ENCODE peak calls at places on chromosomes 11 and 22, in seven cellular contexts. One of them, this sample, is unnamed.
A peak's percentile ranks its signal among the peaks of the same experiment; 100 is the strongest.

GRCh38 chr11:46906596-46906995 is 11.8 kb downstream of the LRP4 start:
- DNase-seq in A172: no peak
- DNase-seq in NCI-H1105: no peak
- DNase-seq in skeletal muscle cell: no peak
- DNase-seq in midbrain: peak; percentile 40
- DNase-seq in renal cortical epithelial cell: no peak
- DNase-seq in aorta: peak; percentile 71
- DNase-seq in this sample: no peak

GRCh38 chr11:35274909-35275807 is 136.2 kb downstream of the CD44 start:
- DNase-seq in skeletal muscle cell: no peak
- DNase-seq in renal cortical epithelial cell: peak; percentile 58
- DNase-seq in aorta: peak; percentile 88
- DNase-seq in midbrain: peak; percentile 61
- DNase-seq in NCI-H1105: peak; percentile 58
- DNase-seq in A172: peak; percentile 70
- DNase-seq in this sample: peak; percentile 62

GRCh38 chr22:47213571-47214230 is 451.3 kb downstream of the TBC1D22A start:
- DNase-seq in skeletal muscle cell: no peak
- DNase-seq in aorta: no peak
- DNase-seq in NCI-H1105: peak; percentile 7
- DNase-seq in midbrain: no peak
- DNase-seq in renal cortical epithelial cell: no peak
- DNase-seq in A172: no peak
- DNase-seq in this sample: peak; percentile 46

GRCh38 chr11:11555228-11555627 is 66.6 kb downstream of the GALNT18 start:
- DNase-seq in skeletal muscle cell: no peak
- DNase-seq in A172: no peak
- DNase-seq in aorta: peak; percentile 87
- DNase-seq in renal cortical epithelial cell: peak; percentile 75
- DNase-seq in midbrain: no peak
- DNase-seq in NCI-H1105: peak; percentile 64
- DNase-seq in this sample: no peak

GRCh38 chr11:2097356-2097997 is 41.7 kb downstream of the IGF2 start:
- DNase-seq in midbrain: no peak
- DNase-seq in A172: peak; percentile 84
- DNase-seq in skeletal muscle cell: peak; percentile 50
- DNase-seq in aorta: peak; percentile 80
- DNase-seq in NCI-H1105: no peak
- DNase-seq in renal cortical epithelial cell: peak; percentile 67
- DNase-seq in this sample: peak; percentile 84

GRCh38 chr11:27427183-27427980 is 45.2 kb downstream of the LGR4 start:
- DNase-seq in renal cortical epithelial cell: peak; percentile 60
- DNase-seq in aorta: no peak
- DNase-seq in NCI-H1105: no peak
- DNase-seq in A172: no peak
- DNase-seq in midbrain: no peak
- DNase-seq in skeletal muscle cell: no peak
- DNase-seq in this sample: peak; percentile 42

GRCh38 chr11:84524422-84525051 is 1102.6 kb downstream of the DLG2 start:
- DNase-seq in midbrain: peak; percentile 21
- DNase-seq in renal cortical epithelial cell: peak; percentile 38
- DNase-seq in A172: peak; percentile 14
- DNase-seq in aorta: no peak
- DNase-seq in skeletal muscle cell: peak; percentile 13
- DNase-seq in NCI-H1105: no peak
- DNase-seq in this sample: peak; percentile 44

GRCh38 chr11:11218287-11218986 is 134.6 kb downstream of the CSNK2A3 start:
- DNase-seq in NCI-H1105: no peak
- DNase-seq in skeletal muscle cell: no peak
- DNase-seq in midbrain: no peak
- DNase-seq in A172: no peak
- DNase-seq in aorta: no peak
- DNase-seq in renal cortical epithelial cell: peak; percentile 36
- DNase-seq in this sample: no peak

GRCh38 chr22:29003552-29003951 is 58.1 kb downstream of the C22orf31 start:
- DNase-seq in A172: no peak
- DNase-seq in renal cortical epithelial cell: no peak
- DNase-seq in aorta: no peak
- DNase-seq in midbrain: no peak
- DNase-seq in skeletal muscle cell: no peak
- DNase-seq in NCI-H1105: no peak
- DNase-seq in this sample: no peak

GRCh38 chr22:19878461-19879247 is 24.0 kb upstream of the GNB1L start:
- DNase-seq in aorta: peak; percentile 55
- DNase-seq in midbrain: no peak
- DNase-seq in skeletal muscle cell: no peak
- DNase-seq in renal cortical epithelial cell: no peak
- DNase-seq in A172: no peak
- DNase-seq in NCI-H1105: no peak
- DNase-seq in this sample: peak; percentile 33

GRCh38 chr11:92775277-92775676 is 194.2 kb upstream of the MTNR1B start:
- DNase-seq in midbrain: no peak
- DNase-seq in A172: no peak
- DNase-seq in skeletal muscle cell: no peak
- DNase-seq in renal cortical epithelial cell: no peak
- DNase-seq in NCI-H1105: no peak
- DNase-seq in aorta: no peak
- DNase-seq in this sample: no peak

GRCh38 chr22:50129121-50129734 is 39.4 kb downstream of the MOV10L1 start:
- DNase-seq in NCI-H1105: no peak
- DNase-seq in A172: peak; percentile 38
- DNase-seq in midbrain: no peak
- DNase-seq in aorta: no peak
- DNase-seq in skeletal muscle cell: no peak
- DNase-seq in renal cortical epithelial cell: no peak
- DNase-seq in this sample: no peak

GRCh38 chr11:121236115-121237001 is 56.2 kb upstream of the SC5D start:
- DNase-seq in NCI-H1105: no peak
- DNase-seq in midbrain: no peak
- DNase-seq in aorta: no peak
- DNase-seq in A172: peak; percentile 1
- DNase-seq in skeletal muscle cell: no peak
- DNase-seq in renal cortical epithelial cell: no peak
- DNase-seq in this sample: no peak

GRCh38 chr11:102177974-102178631 is 67.9 kb downstream of the YAP1 start:
- DNase-seq in renal cortical epithelial cell: peak; percentile 99
- DNase-seq in midbrain: no peak
- DNase-seq in A172: peak; percentile 78
- DNase-seq in aorta: no peak
- DNase-seq in skeletal muscle cell: peak; percentile 72
- DNase-seq in NCI-H1105: no peak
- DNase-seq in this sample: peak; percentile 85

GRCh38 chr11:15202626-15203025 is 87.9 kb downstream of the INSC start:
- DNase-seq in aorta: no peak
- DNase-seq in NCI-H1105: no peak
- DNase-seq in A172: no peak
- DNase-seq in renal cortical epithelial cell: no peak
- DNase-seq in skeletal muscle cell: no peak
- DNase-seq in midbrain: no peak
- DNase-seq in this sample: no peak

GRCh38 chr11:11733246-11733763 is 108.5 kb upstream of the USP47 start:
- DNase-seq in NCI-H1105: no peak
- DNase-seq in skeletal muscle cell: no peak
- DNase-seq in aorta: no peak
- DNase-seq in midbrain: no peak
- DNase-seq in A172: no peak
- DNase-seq in renal cortical epithelial cell: no peak
- DNase-seq in this sample: no peak

GRCh38 chr11:3128356-3129180 is 36.5 kb downstream of the OSBPL5 start:
- DNase-seq in renal cortical epithelial cell: no peak
- DNase-seq in midbrain: no peak
- DNase-seq in A172: no peak
- DNase-seq in skeletal muscle cell: no peak
- DNase-seq in aorta: peak; percentile 63
- DNase-seq in NCI-H1105: no peak
- DNase-seq in this sample: no peak

GRCh38 chr22:19120829-19121630 is 1.2 kb downstream of the DGCR2 start:
- DNase-seq in skeletal muscle cell: no peak
- DNase-seq in A172: peak; percentile 58
- DNase-seq in NCI-H1105: no peak
- DNase-seq in renal cortical epithelial cell: peak; percentile 58
- DNase-seq in aorta: no peak
- DNase-seq in midbrain: no peak
- DNase-seq in this sample: peak; percentile 54

GRCh38 chr11:18457435-18457834 is 1.8 kb downstream of the LDHAL6A start:
- DNase-seq in NCI-H1105: no peak
- DNase-seq in midbrain: no peak
- DNase-seq in renal cortical epithelial cell: peak; percentile 21
- DNase-seq in A172: peak; percentile 92
- DNase-seq in skeletal muscle cell: no peak
- DNase-seq in aorta: no peak
- DNase-seq in this sample: no peak

GRCh38 chr22:37193629-37194191 is 5.7 kb upstream of the C1QTNF6 start:
- DNase-seq in skeletal muscle cell: no peak
- DNase-seq in aorta: no peak
- DNase-seq in NCI-H1105: no peak
- DNase-seq in midbrain: peak; percentile 19
- DNase-seq in renal cortical epithelial cell: no peak
- DNase-seq in A172: peak; percentile 67
- DNase-seq in this sample: no peak

GRCh38 chr11:20604295-20604803 is 4.9 kb downstream of the SLC6A5 start:
- DNase-seq in NCI-H1105: no peak
- DNase-seq in skeletal muscle cell: no peak
- DNase-seq in midbrain: no peak
- DNase-seq in aorta: no peak
- DNase-seq in A172: no peak
- DNase-seq in renal cortical epithelial cell: no peak
- DNase-seq in this sample: no peak

GRCh38 chr22:48897638-48897954 is 930.1 kb downstream of the BRD1 start:
- DNase-seq in A172: no peak
- DNase-seq in NCI-H1105: no peak
- DNase-seq in midbrain: no peak
- DNase-seq in skeletal muscle cell: no peak
- DNase-seq in renal cortical epithelial cell: no peak
- DNase-seq in aorta: no peak
- DNase-seq in this sample: no peak

GRCh38 chr11:76212086-76213035 is 6.1 kb upstream of the WNT11 start:
- DNase-seq in midbrain: no peak
- DNase-seq in skeletal muscle cell: no peak
- DNase-seq in A172: no peak
- DNase-seq in aorta: no peak
- DNase-seq in NCI-H1105: no peak
- DNase-seq in renal cortical epithelial cell: no peak
- DNase-seq in this sample: no peak

GRCh38 chr11:77559686-77560425 is 29.9 kb upstream of the AQP11 start:
- DNase-seq in renal cortical epithelial cell: peak; percentile 86
- DNase-seq in NCI-H1105: no peak
- DNase-seq in skeletal muscle cell: peak; percentile 25
- DNase-seq in midbrain: no peak
- DNase-seq in aorta: no peak
- DNase-seq in A172: peak; percentile 94
- DNase-seq in this sample: peak; percentile 82

GRCh38 chr11:85784907-85785306 is 26.0 kb downstream of the SYTL2 start:
- DNase-seq in A172: no peak
- DNase-seq in NCI-H1105: no peak
- DNase-seq in midbrain: no peak
- DNase-seq in aorta: no peak
- DNase-seq in renal cortical epithelial cell: no peak
- DNase-seq in skeletal muscle cell: no peak
- DNase-seq in this sample: no peak

GRCh38 chr11:76233936-76234703 is 27.8 kb upstream of the WNT11 start:
- DNase-seq in NCI-H1105: no peak
- DNase-seq in aorta: peak; percentile 88
- DNase-seq in renal cortical epithelial cell: peak; percentile 17
- DNase-seq in skeletal muscle cell: no peak
- DNase-seq in A172: no peak
- DNase-seq in midbrain: peak; percentile 62
- DNase-seq in this sample: peak; percentile 51

GRCh38 chr11:115665345-115665901 is 161.2 kb upstream of the CADM1 start:
- DNase-seq in aorta: no peak
- DNase-seq in renal cortical epithelial cell: no peak
- DNase-seq in skeletal muscle cell: no peak
- DNase-seq in A172: no peak
- DNase-seq in midbrain: no peak
- DNase-seq in NCI-H1105: no peak
- DNase-seq in this sample: no peak

GRCh38 chr11:67371549-67372231 is 1.7 kb downstream of the CLCF1 start:
- DNase-seq in NCI-H1105: no peak
- DNase-seq in aorta: no peak
- DNase-seq in A172: no peak
- DNase-seq in skeletal muscle cell: no peak
- DNase-seq in renal cortical epithelial cell: peak; percentile 63
- DNase-seq in midbrain: no peak
- DNase-seq in this sample: peak; percentile 75

GRCh38 chr11:48012051-48012391 is 31.7 kb downstream of the PTPRJ start:
- DNase-seq in NCI-H1105: no peak
- DNase-seq in aorta: no peak
- DNase-seq in renal cortical epithelial cell: no peak
- DNase-seq in midbrain: no peak
- DNase-seq in A172: no peak
- DNase-seq in skeletal muscle cell: no peak
- DNase-seq in this sample: no peak

GRCh38 chr11:102312656-102313055 is 4.6 kb upstream of the BIRC3 start:
- DNase-seq in NCI-H1105: no peak
- DNase-seq in A172: no peak
- DNase-seq in renal cortical epithelial cell: peak; percentile 58
- DNase-seq in skeletal muscle cell: no peak
- DNase-seq in aorta: no peak
- DNase-seq in midbrain: no peak
- DNase-seq in this sample: no peak

GRCh38 chr22:21665047-21665851 is 563 bp upstream of the PPIL2 start:
- DNase-seq in skeletal muscle cell: no peak
- DNase-seq in A172: no peak
- DNase-seq in midbrain: no peak
- DNase-seq in aorta: no peak
- DNase-seq in NCI-H1105: no peak
- DNase-seq in renal cortical epithelial cell: no peak
- DNase-seq in this sample: no peak

GRCh38 chr11:130675456-130675855 is 227.0 kb downstream of the ADAMTS15 start:
- DNase-seq in A172: no peak
- DNase-seq in NCI-H1105: no peak
- DNase-seq in renal cortical epithelial cell: no peak
- DNase-seq in midbrain: no peak
- DNase-seq in skeletal muscle cell: peak; percentile 89
- DNase-seq in aorta: peak; percentile 93
- DNase-seq in this sample: peak; percentile 32

GRCh38 chr22:39343259-39344045 is 6.3 kb upstream of the SYNGR1 start:
- DNase-seq in A172: peak; percentile 37
- DNase-seq in renal cortical epithelial cell: peak; percentile 40
- DNase-seq in midbrain: peak; percentile 73
- DNase-seq in NCI-H1105: peak; percentile 15
- DNase-seq in aorta: peak; percentile 77
- DNase-seq in skeletal muscle cell: no peak
- DNase-seq in this sample: peak; percentile 79

GRCh38 chr11:86681039-86681745 is 8.8 kb upstream of the ME3 start:
- DNase-seq in A172: no peak
- DNase-seq in skeletal muscle cell: no peak
- DNase-seq in midbrain: no peak
- DNase-seq in NCI-H1105: no peak
- DNase-seq in aorta: no peak
- DNase-seq in renal cortical epithelial cell: no peak
- DNase-seq in this sample: no peak